ENCODE peak calls at places on chromosomes 4 and X, in four cellular contexts. O, M, X and A are unnamed samples.

GRCh38 chr4:26931961-26932360 is 71.3 kb downstream of the STIM2 start:
- DNase-seq in O (no peak), M (no peak), X (no peak), A (no peak)

GRCh38 chrX:118756111-118756510 is 28.7 kb downstream of the IL13RA1 start:
- DNase-seq in O (no peak), M (no peak), X (no peak), A (no peak)

GRCh38 chr4:6469898-6470501 is 2.4 kb downstream of the PPP2R2C start:
- DNase-seq in O (no peak), M (no peak), X (peak; percentile 6), A (no peak)

GRCh38 chr4:140867338-140867737 is 111.2 kb upstream of the TBC1D9 start:
- DNase-seq in O (no peak), M (no peak), X (no peak), A (no peak)

GRCh38 chrX:103640401-103641155 is 11.8 kb downstream of the TCEAL1 start:
- DNase-seq in O (no peak), M (no peak), X (no peak), A (peak; percentile 62)

GRCh38 chr4:117983541-117984451 is 50.5 kb upstream of the NDST3 start:
- DNase-seq in O (no peak), M (no peak), X (no peak), A (peak; percentile 5)

GRCh38 chr4:60744767-60745166 is 455.4 kb upstream of the ADGRL3 start:
- DNase-seq in O (no peak), M (no peak), X (no peak), A (peak; percentile 48)

GRCh38 chr4:2937986-2938385 is 25.2 kb downstream of the NOP14 start:
- DNase-seq in O (no peak), M (no peak), X (no peak), A (no peak)

GRCh38 chr4:54475546-54475945 is 182.2 kb upstream of the KIT start:
- DNase-seq in O (no peak), M (no peak), X (no peak), A (peak; percentile 61)

GRCh38 chrX:41922125-41922521 is 1.2 kb downstream of the CASK start:
- DNase-seq in O (peak; percentile 9), M (no peak), X (no peak), A (peak; percentile 34)

GRCh38 chr4:3283916-3284315 is 8.9 kb upstream of the RGS12 start:
- DNase-seq in O (no peak), M (no peak), X (no peak), A (no peak)

GRCh38 chr4:84493092-84493850 is 5.8 kb downstream of the NKX6-1 start:
- DNase-seq in O (no peak), M (no peak), X (no peak), A (no peak)

GRCh38 chr4:167233523-167234387 is 539 bp downstream of the SPOCK3 start:
- DNase-seq in O (no peak), M (no peak), X (no peak), A (peak; percentile 1)

GRCh38 chrX:17616936-17617335 is 120.4 kb upstream of the SCML1 start:
- DNase-seq in O (no peak), M (no peak), X (no peak), A (no peak)

GRCh38 chr4:87423313-87424031 is 1.1 kb downstream of the NUDT9 start:
- DNase-seq in O (no peak), M (no peak), X (no peak), A (peak; percentile 18)

GRCh38 chrX:23737413-23737812 is 5.7 kb downstream of the ACOT9 start:
- DNase-seq in O (no peak), M (no peak), X (no peak), A (no peak)

GRCh38 chrX:19040373-19040772 is 56.5 kb upstream of the PHKA2 start:
- DNase-seq in O (no peak), M (no peak), X (no peak), A (no peak)

GRCh38 chrX:133511041-133511440 is 95.8 kb upstream of the GPC4 start:
- DNase-seq in O (no peak), M (no peak), X (no peak), A (no peak)

GRCh38 chr4:3871181-3871852 is 105.1 kb downstream of the ADRA2C start:
- DNase-seq in O (no peak), M (no peak), X (peak; percentile 79), A (peak; percentile 18)

GRCh38 chr4:186999676-187000075 is 276.0 kb upstream of the FAT1 start:
- DNase-seq in O (no peak), M (no peak), X (no peak), A (no peak)

GRCh38 chrX:72294497-72294896 is 11.2 kb downstream of the CITED1 start:
- DNase-seq in O (no peak), M (no peak), X (no peak), A (no peak)

GRCh38 chr4:55444822-55445221 is 49.1 kb downstream of the TMEM165 start:
- DNase-seq in O (no peak), M (no peak), X (no peak), A (peak; percentile 33)

GRCh38 chrX:63930140-63930539 is 145.1 kb upstream of the ARHGEF9 start:
- DNase-seq in O (no peak), M (no peak), X (no peak), A (peak; percentile 47)

GRCh38 chrX:136310411-136310810 is 9.6 kb downstream of the ADGRG4 start:
- DNase-seq in O (no peak), M (no peak), X (no peak), A (peak; percentile 70)

GRCh38 chr4:129323630-129324029 is 227.7 kb downstream of the C4orf33 start:
- DNase-seq in O (no peak), M (no peak), X (no peak), A (no peak)

GRCh38 chrX:47145408-47146120 is 543 bp downstream of the RBM10 start:
- DNase-seq in O (peak; percentile 34), M (no peak), X (no peak), A (no peak)

GRCh38 chr4:15754323-15754722 is 23.8 kb upstream of the CD38 start:
- DNase-seq in O (no peak), M (peak; percentile 21), X (no peak), A (peak; percentile 71)

GRCh38 chr4:112109455-112110425 is 35.5 kb upstream of the FAM241A start:
- DNase-seq in O (peak; percentile 16), M (no peak), X (no peak), A (peak; percentile 22)

GRCh38 chrX:75547783-75548182 is 24.9 kb upstream of the ZDHHC15 start:
- DNase-seq in O (no peak), M (no peak), X (no peak), A (no peak)

GRCh38 chrX:152913915-152914314 is 16.0 kb downstream of the ZNF185 start:
- DNase-seq in O (no peak), M (no peak), X (no peak), A (no peak)

GRCh38 chr4:8238061-8238511 is 31.5 kb upstream of the HTRA3 start:
- DNase-seq in O (no peak), M (no peak), X (no peak), A (no peak)

GRCh38 chr4:168449740-168450442 is 30.4 kb downstream of the DDX60L start:
- DNase-seq in O (no peak), M (no peak), X (no peak), A (peak; percentile 87)